ENCODE peak calls at places on chromosomes 5 and 9, in eight cellular contexts. One of them, this sample, is unnamed.

GRCh38 chr5:60829490-60830266 is 14.4 kb downstream of the ELOVL7 start:
- DNase-seq in endothelial cell: no peak
- DNase-seq in activated CD4-positive, CD25-positive, alpha-beta regulatory T cell treated with anti-CD3 and anti-CD28 coated beads, Interleukin-2, amount 50 U/mL, for 72 hours: no peak
- DNase-seq in activated naive CD4-positive, alpha-beta T cell treated with anti-CD3 and anti-CD28 coated beads for 36 hours: no peak
- DNase-seq in GM10248: no peak
- DNase-seq in activated T-cell treated with anti-CD3 and anti-CD28 coated beads for 1 hour: no peak
- DNase-seq in HTR-8/SVneo: no peak
- DNase-seq in mesothelial cell of epicardium: no peak
- DNase-seq in this sample: no peak

GRCh38 chr5:157046041-157046440 is 12.9 kb downstream of the HAVCR1 start:
- DNase-seq in endothelial cell: no peak
- DNase-seq in activated CD4-positive, CD25-positive, alpha-beta regulatory T cell treated with anti-CD3 and anti-CD28 coated beads, Interleukin-2, amount 50 U/mL, for 72 hours: no peak
- DNase-seq in activated naive CD4-positive, alpha-beta T cell treated with anti-CD3 and anti-CD28 coated beads for 36 hours: peak; percentile 64
- DNase-seq in GM10248: no peak
- DNase-seq in activated T-cell treated with anti-CD3 and anti-CD28 coated beads for 1 hour: no peak
- DNase-seq in HTR-8/SVneo: no peak
- DNase-seq in mesothelial cell of epicardium: no peak
- DNase-seq in this sample: no peak

GRCh38 chr9:133114451-133114885 is 6.6 kb downstream of the RALGDS start:
- DNase-seq in endothelial cell: no peak
- DNase-seq in activated CD4-positive, CD25-positive, alpha-beta regulatory T cell treated with anti-CD3 and anti-CD28 coated beads, Interleukin-2, amount 50 U/mL, for 72 hours: no peak
- DNase-seq in activated naive CD4-positive, alpha-beta T cell treated with anti-CD3 and anti-CD28 coated beads for 36 hours: no peak
- DNase-seq in GM10248: no peak
- DNase-seq in activated T-cell treated with anti-CD3 and anti-CD28 coated beads for 1 hour: no peak
- DNase-seq in HTR-8/SVneo: no peak
- DNase-seq in mesothelial cell of epicardium: no peak
- DNase-seq in this sample: no peak

GRCh38 chr5:7548576-7548975 is 152.6 kb downstream of the ADCY2 start:
- DNase-seq in endothelial cell: no peak
- DNase-seq in activated CD4-positive, CD25-positive, alpha-beta regulatory T cell treated with anti-CD3 and anti-CD28 coated beads, Interleukin-2, amount 50 U/mL, for 72 hours: no peak
- DNase-seq in activated naive CD4-positive, alpha-beta T cell treated with anti-CD3 and anti-CD28 coated beads for 36 hours: no peak
- DNase-seq in GM10248: no peak
- DNase-seq in activated T-cell treated with anti-CD3 and anti-CD28 coated beads for 1 hour: no peak
- DNase-seq in HTR-8/SVneo: no peak
- DNase-seq in mesothelial cell of epicardium: no peak
- DNase-seq in this sample: no peak

GRCh38 chr9:35948901-35949318 is 9.0 kb downstream of the OR2S2 start:
- DNase-seq in endothelial cell: no peak
- DNase-seq in activated CD4-positive, CD25-positive, alpha-beta regulatory T cell treated with anti-CD3 and anti-CD28 coated beads, Interleukin-2, amount 50 U/mL, for 72 hours: no peak
- DNase-seq in activated naive CD4-positive, alpha-beta T cell treated with anti-CD3 and anti-CD28 coated beads for 36 hours: no peak
- DNase-seq in GM10248: no peak
- DNase-seq in activated T-cell treated with anti-CD3 and anti-CD28 coated beads for 1 hour: no peak
- DNase-seq in HTR-8/SVneo: no peak
- DNase-seq in mesothelial cell of epicardium: no peak
- DNase-seq in this sample: no peak

GRCh38 chr5:150624334-150625163 is 15.9 kb upstream of the SYNPO start:
- DNase-seq in endothelial cell: peak; percentile 43
- DNase-seq in activated CD4-positive, CD25-positive, alpha-beta regulatory T cell treated with anti-CD3 and anti-CD28 coated beads, Interleukin-2, amount 50 U/mL, for 72 hours: no peak
- DNase-seq in activated naive CD4-positive, alpha-beta T cell treated with anti-CD3 and anti-CD28 coated beads for 36 hours: peak; percentile 44
- DNase-seq in GM10248: peak; percentile 83
- DNase-seq in activated T-cell treated with anti-CD3 and anti-CD28 coated beads for 1 hour: no peak
- DNase-seq in HTR-8/SVneo: peak; percentile 53
- DNase-seq in mesothelial cell of epicardium: no peak
- DNase-seq in this sample: no peak

GRCh38 chr9:114954986-114955623 is 24.7 kb upstream of the TNFSF8 start:
- DNase-seq in endothelial cell: no peak
- DNase-seq in activated CD4-positive, CD25-positive, alpha-beta regulatory T cell treated with anti-CD3 and anti-CD28 coated beads, Interleukin-2, amount 50 U/mL, for 72 hours: no peak
- DNase-seq in activated naive CD4-positive, alpha-beta T cell treated with anti-CD3 and anti-CD28 coated beads for 36 hours: no peak
- DNase-seq in GM10248: no peak
- DNase-seq in activated T-cell treated with anti-CD3 and anti-CD28 coated beads for 1 hour: no peak
- DNase-seq in HTR-8/SVneo: no peak
- DNase-seq in mesothelial cell of epicardium: no peak
- DNase-seq in this sample: no peak

GRCh38 chr5:179265529-179266290 is 79.6 kb downstream of the ADAMTS2 start:
- DNase-seq in endothelial cell: no peak
- DNase-seq in activated CD4-positive, CD25-positive, alpha-beta regulatory T cell treated with anti-CD3 and anti-CD28 coated beads, Interleukin-2, amount 50 U/mL, for 72 hours: peak; percentile 21
- DNase-seq in activated naive CD4-positive, alpha-beta T cell treated with anti-CD3 and anti-CD28 coated beads for 36 hours: no peak
- DNase-seq in GM10248: no peak
- DNase-seq in activated T-cell treated with anti-CD3 and anti-CD28 coated beads for 1 hour: no peak
- DNase-seq in HTR-8/SVneo: peak; percentile 91
- DNase-seq in mesothelial cell of epicardium: peak; percentile 49
- DNase-seq in this sample: no peak

GRCh38 chr5:120413706-120414105 is 50.4 kb upstream of the PRR16 start:
- DNase-seq in endothelial cell: no peak
- DNase-seq in activated CD4-positive, CD25-positive, alpha-beta regulatory T cell treated with anti-CD3 and anti-CD28 coated beads, Interleukin-2, amount 50 U/mL, for 72 hours: no peak
- DNase-seq in activated naive CD4-positive, alpha-beta T cell treated with anti-CD3 and anti-CD28 coated beads for 36 hours: no peak
- DNase-seq in GM10248: no peak
- DNase-seq in activated T-cell treated with anti-CD3 and anti-CD28 coated beads for 1 hour: no peak
- DNase-seq in HTR-8/SVneo: no peak
- DNase-seq in mesothelial cell of epicardium: no peak
- DNase-seq in this sample: no peak

GRCh38 chr5:140362875-140363630 is 3.1 kb downstream of the SLC4A9 start:
- DNase-seq in endothelial cell: peak; percentile 92
- DNase-seq in activated CD4-positive, CD25-positive, alpha-beta regulatory T cell treated with anti-CD3 and anti-CD28 coated beads, Interleukin-2, amount 50 U/mL, for 72 hours: peak; percentile 90
- DNase-seq in activated naive CD4-positive, alpha-beta T cell treated with anti-CD3 and anti-CD28 coated beads for 36 hours: peak; percentile 92
- DNase-seq in GM10248: peak; percentile 92
- DNase-seq in activated T-cell treated with anti-CD3 and anti-CD28 coated beads for 1 hour: peak; percentile 81
- DNase-seq in HTR-8/SVneo: peak; percentile 54
- DNase-seq in mesothelial cell of epicardium: peak; percentile 60
- DNase-seq in this sample: peak; percentile 73

GRCh38 chr5:132190161-132190817 is 37.4 kb downstream of the P4HA2 start:
- DNase-seq in endothelial cell: peak; percentile 48
- DNase-seq in activated CD4-positive, CD25-positive, alpha-beta regulatory T cell treated with anti-CD3 and anti-CD28 coated beads, Interleukin-2, amount 50 U/mL, for 72 hours: no peak
- DNase-seq in activated naive CD4-positive, alpha-beta T cell treated with anti-CD3 and anti-CD28 coated beads for 36 hours: no peak
- DNase-seq in GM10248: peak; percentile 63
- DNase-seq in activated T-cell treated with anti-CD3 and anti-CD28 coated beads for 1 hour: no peak
- DNase-seq in HTR-8/SVneo: peak; percentile 79
- DNase-seq in mesothelial cell of epicardium: no peak
- DNase-seq in this sample: no peak

GRCh38 chr5:136424835-136425694 is 59.7 kb upstream of the TRPC7 start:
- DNase-seq in endothelial cell: peak; percentile 93
- DNase-seq in activated CD4-positive, CD25-positive, alpha-beta regulatory T cell treated with anti-CD3 and anti-CD28 coated beads, Interleukin-2, amount 50 U/mL, for 72 hours: peak; percentile 52
- DNase-seq in activated naive CD4-positive, alpha-beta T cell treated with anti-CD3 and anti-CD28 coated beads for 36 hours: peak; percentile 62
- DNase-seq in GM10248: peak; percentile 71
- DNase-seq in activated T-cell treated with anti-CD3 and anti-CD28 coated beads for 1 hour: peak; percentile 8
- DNase-seq in HTR-8/SVneo: peak; percentile 53
- DNase-seq in mesothelial cell of epicardium: peak; percentile 80
- DNase-seq in this sample: peak; percentile 3

GRCh38 chr5:82348749-82349148 is 70.6 kb upstream of the RPS23 start:
- DNase-seq in endothelial cell: no peak
- DNase-seq in activated CD4-positive, CD25-positive, alpha-beta regulatory T cell treated with anti-CD3 and anti-CD28 coated beads, Interleukin-2, amount 50 U/mL, for 72 hours: no peak
- DNase-seq in activated naive CD4-positive, alpha-beta T cell treated with anti-CD3 and anti-CD28 coated beads for 36 hours: no peak
- DNase-seq in GM10248: no peak
- DNase-seq in activated T-cell treated with anti-CD3 and anti-CD28 coated beads for 1 hour: no peak
- DNase-seq in HTR-8/SVneo: no peak
- DNase-seq in mesothelial cell of epicardium: no peak
- DNase-seq in this sample: no peak

GRCh38 chr5:149210968-149211495 is 60.6 kb upstream of the AFAP1L1 start:
- DNase-seq in endothelial cell: no peak
- DNase-seq in activated CD4-positive, CD25-positive, alpha-beta regulatory T cell treated with anti-CD3 and anti-CD28 coated beads, Interleukin-2, amount 50 U/mL, for 72 hours: no peak
- DNase-seq in activated naive CD4-positive, alpha-beta T cell treated with anti-CD3 and anti-CD28 coated beads for 36 hours: peak; percentile 12
- DNase-seq in GM10248: no peak
- DNase-seq in activated T-cell treated with anti-CD3 and anti-CD28 coated beads for 1 hour: no peak
- DNase-seq in HTR-8/SVneo: no peak
- DNase-seq in mesothelial cell of epicardium: no peak
- DNase-seq in this sample: no peak

GRCh38 chr5:148957591-148958202 is 105.2 kb downstream of the SH3TC2 start:
- DNase-seq in endothelial cell: peak; percentile 67
- DNase-seq in activated CD4-positive, CD25-positive, alpha-beta regulatory T cell treated with anti-CD3 and anti-CD28 coated beads, Interleukin-2, amount 50 U/mL, for 72 hours: peak; percentile 36
- DNase-seq in activated naive CD4-positive, alpha-beta T cell treated with anti-CD3 and anti-CD28 coated beads for 36 hours: peak; percentile 66
- DNase-seq in GM10248: peak; percentile 54
- DNase-seq in activated T-cell treated with anti-CD3 and anti-CD28 coated beads for 1 hour: peak; percentile 8
- DNase-seq in HTR-8/SVneo: peak; percentile 49
- DNase-seq in mesothelial cell of epicardium: no peak
- DNase-seq in this sample: peak; percentile 28

GRCh38 chr9:16450578-16450977 is 419.9 kb downstream of the BNC2 start:
- DNase-seq in endothelial cell: no peak
- DNase-seq in activated CD4-positive, CD25-positive, alpha-beta regulatory T cell treated with anti-CD3 and anti-CD28 coated beads, Interleukin-2, amount 50 U/mL, for 72 hours: no peak
- DNase-seq in activated naive CD4-positive, alpha-beta T cell treated with anti-CD3 and anti-CD28 coated beads for 36 hours: no peak
- DNase-seq in GM10248: no peak
- DNase-seq in activated T-cell treated with anti-CD3 and anti-CD28 coated beads for 1 hour: no peak
- DNase-seq in HTR-8/SVneo: no peak
- DNase-seq in mesothelial cell of epicardium: no peak
- DNase-seq in this sample: no peak

GRCh38 chr9:137971477-137972138 is 94.0 kb downstream of the CACNA1B start:
- DNase-seq in endothelial cell: no peak
- DNase-seq in activated CD4-positive, CD25-positive, alpha-beta regulatory T cell treated with anti-CD3 and anti-CD28 coated beads, Interleukin-2, amount 50 U/mL, for 72 hours: no peak
- DNase-seq in activated naive CD4-positive, alpha-beta T cell treated with anti-CD3 and anti-CD28 coated beads for 36 hours: no peak
- DNase-seq in GM10248: no peak
- DNase-seq in activated T-cell treated with anti-CD3 and anti-CD28 coated beads for 1 hour: no peak
- DNase-seq in HTR-8/SVneo: no peak
- DNase-seq in mesothelial cell of epicardium: peak; percentile 8
- DNase-seq in this sample: peak; percentile 4

GRCh38 chr9:130870491-130871381 is 25.9 kb downstream of the QRFP start:
- DNase-seq in endothelial cell: no peak
- DNase-seq in activated CD4-positive, CD25-positive, alpha-beta regulatory T cell treated with anti-CD3 and anti-CD28 coated beads, Interleukin-2, amount 50 U/mL, for 72 hours: no peak
- DNase-seq in activated naive CD4-positive, alpha-beta T cell treated with anti-CD3 and anti-CD28 coated beads for 36 hours: no peak
- DNase-seq in GM10248: peak; percentile 81
- DNase-seq in activated T-cell treated with anti-CD3 and anti-CD28 coated beads for 1 hour: no peak
- DNase-seq in HTR-8/SVneo: no peak
- DNase-seq in mesothelial cell of epicardium: no peak
- DNase-seq in this sample: no peak

GRCh38 chr9:127635198-127635735 is 23.2 kb downstream of the STXBP1 start:
- DNase-seq in endothelial cell: no peak
- DNase-seq in activated CD4-positive, CD25-positive, alpha-beta regulatory T cell treated with anti-CD3 and anti-CD28 coated beads, Interleukin-2, amount 50 U/mL, for 72 hours: no peak
- DNase-seq in activated naive CD4-positive, alpha-beta T cell treated with anti-CD3 and anti-CD28 coated beads for 36 hours: no peak
- DNase-seq in GM10248: no peak
- DNase-seq in activated T-cell treated with anti-CD3 and anti-CD28 coated beads for 1 hour: no peak
- DNase-seq in HTR-8/SVneo: no peak
- DNase-seq in mesothelial cell of epicardium: no peak
- DNase-seq in this sample: no peak

GRCh38 chr5:36156124-36156601 is 4.3 kb downstream of the SKP2 start:
- DNase-seq in endothelial cell: no peak
- DNase-seq in activated CD4-positive, CD25-positive, alpha-beta regulatory T cell treated with anti-CD3 and anti-CD28 coated beads, Interleukin-2, amount 50 U/mL, for 72 hours: no peak
- DNase-seq in activated naive CD4-positive, alpha-beta T cell treated with anti-CD3 and anti-CD28 coated beads for 36 hours: no peak
- DNase-seq in GM10248: no peak
- DNase-seq in activated T-cell treated with anti-CD3 and anti-CD28 coated beads for 1 hour: no peak
- DNase-seq in HTR-8/SVneo: peak; percentile 26
- DNase-seq in mesothelial cell of epicardium: no peak
- DNase-seq in this sample: no peak

GRCh38 chr5:122498163-122498562 is 186.1 kb downstream of the SNCAIP start:
- DNase-seq in endothelial cell: peak; percentile 24
- DNase-seq in activated CD4-positive, CD25-positive, alpha-beta regulatory T cell treated with anti-CD3 and anti-CD28 coated beads, Interleukin-2, amount 50 U/mL, for 72 hours: no peak
- DNase-seq in activated naive CD4-positive, alpha-beta T cell treated with anti-CD3 and anti-CD28 coated beads for 36 hours: no peak
- DNase-seq in GM10248: no peak
- DNase-seq in activated T-cell treated with anti-CD3 and anti-CD28 coated beads for 1 hour: no peak
- DNase-seq in HTR-8/SVneo: no peak
- DNase-seq in mesothelial cell of epicardium: no peak
- DNase-seq in this sample: no peak

GRCh38 chr9:22068369-22068768 is 59.3 kb upstream of the CDKN2B start:
- DNase-seq in endothelial cell: no peak
- DNase-seq in activated CD4-positive, CD25-positive, alpha-beta regulatory T cell treated with anti-CD3 and anti-CD28 coated beads, Interleukin-2, amount 50 U/mL, for 72 hours: no peak
- DNase-seq in activated naive CD4-positive, alpha-beta T cell treated with anti-CD3 and anti-CD28 coated beads for 36 hours: no peak
- DNase-seq in GM10248: no peak
- DNase-seq in activated T-cell treated with anti-CD3 and anti-CD28 coated beads for 1 hour: no peak
- DNase-seq in HTR-8/SVneo: no peak
- DNase-seq in mesothelial cell of epicardium: no peak
- DNase-seq in this sample: no peak

GRCh38 chr9:119802621-119803020 is 433.4 kb upstream of the BRINP1 start:
- DNase-seq in endothelial cell: no peak
- DNase-seq in activated CD4-positive, CD25-positive, alpha-beta regulatory T cell treated with anti-CD3 and anti-CD28 coated beads, Interleukin-2, amount 50 U/mL, for 72 hours: no peak
- DNase-seq in activated naive CD4-positive, alpha-beta T cell treated with anti-CD3 and anti-CD28 coated beads for 36 hours: no peak
- DNase-seq in GM10248: no peak
- DNase-seq in activated T-cell treated with anti-CD3 and anti-CD28 coated beads for 1 hour: no peak
- DNase-seq in HTR-8/SVneo: no peak
- DNase-seq in mesothelial cell of epicardium: no peak
- DNase-seq in this sample: no peak

GRCh38 chr9:136323420-136323819 is 3.9 kb upstream of the GPSM1 start:
- DNase-seq in endothelial cell: no peak
- DNase-seq in activated CD4-positive, CD25-positive, alpha-beta regulatory T cell treated with anti-CD3 and anti-CD28 coated beads, Interleukin-2, amount 50 U/mL, for 72 hours: no peak
- DNase-seq in activated naive CD4-positive, alpha-beta T cell treated with anti-CD3 and anti-CD28 coated beads for 36 hours: no peak
- DNase-seq in GM10248: no peak
- DNase-seq in activated T-cell treated with anti-CD3 and anti-CD28 coated beads for 1 hour: no peak
- DNase-seq in HTR-8/SVneo: no peak
- DNase-seq in mesothelial cell of epicardium: no peak
- DNase-seq in this sample: no peak

This sample was measured in CD8-positive, alpha-beta T cell.